ENCODE peak calls at places on chromosomes 4 and X, in seven cellular contexts. S is HCEC 1CT, B is posterior vena cava, G is NCI-H1417, N is GM23338, C is uterus, U is iris pigment epithelial cell. A is an unnamed sample.

GRCh38 chr4:4271912-4272311 is 18.0 kb downstream of the LYAR start:
- DNase-seq in S (no peak), B (no peak), G (no peak), N (peak), C (no peak), U (peak), A (no peak)

GRCh38 chrX:37726346-37726745 is 40.8 kb downstream of the XK start:
- DNase-seq in S (no peak), B (no peak), G (no peak), N (no peak), C (no peak), U (no peak), A (no peak)

GRCh38 chrX:4735299-4735698 is 1021.9 kb upstream of the PRKX start:
- DNase-seq in S (no peak), B (no peak), G (no peak), N (no peak), C (no peak), U (no peak), A (no peak)

GRCh38 chr4:123481034-123481433 is 84.4 kb downstream of the SPRY1 start:
- DNase-seq in S (peak), B (no peak), G (no peak), N (no peak), C (no peak), U (peak), A (no peak)

GRCh38 chr4:177267911-177268310 is 41.8 kb upstream of the NEIL3 start:
- DNase-seq in S (no peak), B (no peak), G (no peak), N (no peak), C (no peak), U (no peak), A (no peak)

GRCh38 chr4:93384211-93384610 is 444.3 kb upstream of the ATOH1 start:
- DNase-seq in S (peak), B (no peak), G (no peak), N (no peak), C (no peak), U (peak), A (no peak)

GRCh38 chr4:5956285-5957021 is 61.8 kb downstream of the C4orf50 start:
- DNase-seq in S (no peak), B (no peak), G (peak), N (peak), C (peak), U (no peak), A (peak)

GRCh38 chr4:139873111-139873866 is 207.7 kb downstream of the MGST2 start:
- DNase-seq in S (no peak), B (no peak), G (no peak), N (no peak), C (no peak), U (peak), A (no peak)

GRCh38 chrX:28701222-28701621 is 114.0 kb downstream of the IL1RAPL1 start:
- DNase-seq in S (no peak), B (no peak), G (no peak), N (no peak), C (no peak), U (peak), A (no peak)

GRCh38 chr4:110704748-110705439 is 82.0 kb upstream of the PITX2 start:
- DNase-seq in S (no peak), B (no peak), G (no peak), N (no peak), C (no peak), U (no peak), A (no peak)

GRCh38 chrX:63506320-63506719 is 155.2 kb upstream of the SPIN4 start:
- DNase-seq in S (peak), B (no peak), G (peak), N (peak), C (no peak), U (peak), A (peak)

GRCh38 chrX:132685276-132685675 is 196.4 kb upstream of the MBNL3 start:
- DNase-seq in S (no peak), B (no peak), G (no peak), N (no peak), C (no peak), U (no peak), A (no peak)

A was measured in NCI-H1436.